ENCODE peak calls at places on chromosome 10, in ten cellular contexts. One of them, this sample, is unnamed.

GRCh38 chr10:44024351-44025116 is 360.4 kb downstream of the CXCL12 start:
- DNase-seq in choroid plexus epithelial cell: no peak
- DNase-seq in A549: no peak
- DNase-seq in epithelial cell of esophagus: no peak
- DNase-seq in tibial nerve: no peak
- DNase-seq in nephron progenitor cell: no peak
- DNase-seq in tibial artery: no peak
- DNase-seq in psoas muscle: no peak
- DNase-seq in upper lobe of left lung: no peak
- DNase-seq in progenitor cell of endocrine pancreas: no peak
- DNase-seq in this sample: no peak

GRCh38 chr10:100998183-100998990 is 1.2 kb upstream of the LZTS2 start:
- DNase-seq in A549: peak; percentile 90
- DNase-seq in upper lobe of left lung: peak; percentile 85
- DNase-seq in progenitor cell of endocrine pancreas: no peak
- DNase-seq in nephron progenitor cell: peak; percentile 77
- DNase-seq in tibial nerve: peak; percentile 79
- DNase-seq in tibial artery: peak; percentile 94
- DNase-seq in choroid plexus epithelial cell: peak; percentile 82
- DNase-seq in epithelial cell of esophagus: peak; percentile 69
- DNase-seq in psoas muscle: peak; percentile 92
- DNase-seq in this sample: peak; percentile 72

GRCh38 chr10:47175181-47176080 is 124.6 kb upstream of the GDF10 start:
- DNase-seq in epithelial cell of esophagus: no peak
- DNase-seq in tibial nerve: no peak
- DNase-seq in A549: no peak
- DNase-seq in choroid plexus epithelial cell: no peak
- DNase-seq in tibial artery: peak; percentile 58
- DNase-seq in psoas muscle: no peak
- DNase-seq in nephron progenitor cell: peak; percentile 39
- DNase-seq in upper lobe of left lung: peak; percentile 12
- DNase-seq in progenitor cell of endocrine pancreas: no peak
- DNase-seq in this sample: no peak

GRCh38 chr10:100141446-100142087 is 44.3 kb downstream of the ERLIN1 start:
- DNase-seq in tibial artery: no peak
- DNase-seq in progenitor cell of endocrine pancreas: no peak
- DNase-seq in upper lobe of left lung: no peak
- DNase-seq in nephron progenitor cell: no peak
- DNase-seq in A549: no peak
- DNase-seq in tibial nerve: no peak
- DNase-seq in choroid plexus epithelial cell: no peak
- DNase-seq in epithelial cell of esophagus: no peak
- DNase-seq in psoas muscle: no peak
- DNase-seq in this sample: no peak

GRCh38 chr10:129397198-129397974 is 69.7 kb upstream of the MGMT start:
- DNase-seq in tibial nerve: no peak
- DNase-seq in tibial artery: no peak
- DNase-seq in A549: no peak
- DNase-seq in progenitor cell of endocrine pancreas: no peak
- DNase-seq in nephron progenitor cell: no peak
- DNase-seq in epithelial cell of esophagus: no peak
- DNase-seq in upper lobe of left lung: no peak
- DNase-seq in psoas muscle: no peak
- DNase-seq in choroid plexus epithelial cell: no peak
- DNase-seq in this sample: no peak

GRCh38 chr10:13420532-13421307 is 72.6 kb upstream of the SEPHS1 start:
- DNase-seq in A549: no peak
- DNase-seq in tibial artery: no peak
- DNase-seq in epithelial cell of esophagus: no peak
- DNase-seq in choroid plexus epithelial cell: no peak
- DNase-seq in nephron progenitor cell: no peak
- DNase-seq in progenitor cell of endocrine pancreas: no peak
- DNase-seq in psoas muscle: no peak
- DNase-seq in tibial nerve: no peak
- DNase-seq in upper lobe of left lung: no peak
- DNase-seq in this sample: no peak

GRCh38 chr10:58919927-58920654 is 256.4 kb upstream of the PHYHIPL start:
- DNase-seq in progenitor cell of endocrine pancreas: no peak
- DNase-seq in epithelial cell of esophagus: peak; percentile 94
- DNase-seq in choroid plexus epithelial cell: peak; percentile 96
- DNase-seq in psoas muscle: no peak
- DNase-seq in upper lobe of left lung: no peak
- DNase-seq in tibial artery: no peak
- DNase-seq in A549: peak; percentile 68
- DNase-seq in tibial nerve: no peak
- DNase-seq in nephron progenitor cell: no peak
- DNase-seq in this sample: no peak

GRCh38 chr10:60629332-60629731 is 148.9 kb upstream of the CDK1 start:
- DNase-seq in upper lobe of left lung: no peak
- DNase-seq in nephron progenitor cell: no peak
- DNase-seq in progenitor cell of endocrine pancreas: no peak
- DNase-seq in psoas muscle: no peak
- DNase-seq in epithelial cell of esophagus: no peak
- DNase-seq in A549: no peak
- DNase-seq in choroid plexus epithelial cell: no peak
- DNase-seq in tibial artery: no peak
- DNase-seq in tibial nerve: no peak
- DNase-seq in this sample: no peak

GRCh38 chr10:120432209-120432608 is 24.8 kb upstream of the PLPP4 start:
- DNase-seq in progenitor cell of endocrine pancreas: no peak
- DNase-seq in nephron progenitor cell: no peak
- DNase-seq in tibial nerve: no peak
- DNase-seq in epithelial cell of esophagus: no peak
- DNase-seq in tibial artery: no peak
- DNase-seq in psoas muscle: no peak
- DNase-seq in upper lobe of left lung: no peak
- DNase-seq in choroid plexus epithelial cell: peak; percentile 47
- DNase-seq in A549: no peak
- DNase-seq in this sample: no peak

GRCh38 chr10:77578583-77579227 is 58.9 kb downstream of the KCNMA1 start:
- DNase-seq in psoas muscle: no peak
- DNase-seq in nephron progenitor cell: no peak
- DNase-seq in tibial nerve: no peak
- DNase-seq in choroid plexus epithelial cell: peak; percentile 31
- DNase-seq in tibial artery: no peak
- DNase-seq in epithelial cell of esophagus: peak; percentile 82
- DNase-seq in upper lobe of left lung: no peak
- DNase-seq in A549: peak; percentile 59
- DNase-seq in progenitor cell of endocrine pancreas: no peak
- DNase-seq in this sample: no peak

GRCh38 chr10:48285710-48286109 is 11.2 kb upstream of the FRMPD2 start:
- DNase-seq in nephron progenitor cell: peak; percentile 27
- DNase-seq in choroid plexus epithelial cell: no peak
- DNase-seq in upper lobe of left lung: no peak
- DNase-seq in tibial artery: no peak
- DNase-seq in tibial nerve: no peak
- DNase-seq in progenitor cell of endocrine pancreas: no peak
- DNase-seq in A549: no peak
- DNase-seq in epithelial cell of esophagus: no peak
- DNase-seq in psoas muscle: no peak
- DNase-seq in this sample: peak; percentile 39

GRCh38 chr10:19412531-19412930 is 363.9 kb downstream of the MALRD1 start:
- DNase-seq in upper lobe of left lung: no peak
- DNase-seq in tibial artery: no peak
- DNase-seq in choroid plexus epithelial cell: peak; percentile 77
- DNase-seq in A549: no peak
- DNase-seq in epithelial cell of esophagus: peak; percentile 50
- DNase-seq in progenitor cell of endocrine pancreas: no peak
- DNase-seq in nephron progenitor cell: peak; percentile 8
- DNase-seq in psoas muscle: no peak
- DNase-seq in tibial nerve: peak; percentile 21
- DNase-seq in this sample: no peak
- TF ChIP-seq CTCF in upper lobe of left lung: peak; percentile 19
- TF ChIP-seq CTCF in tibial artery: peak; percentile 79
- TF ChIP-seq CTCF in choroid plexus epithelial cell: peak; percentile 71
- TF ChIP-seq CTCF in A549: peak; percentile 7
- TF ChIP-seq CTCF in epithelial cell of esophagus: peak; percentile 45
- TF ChIP-seq CTCF in progenitor cell of endocrine pancreas: peak; percentile 52
- TF ChIP-seq CTCF in nephron progenitor cell: peak; percentile 56
- TF ChIP-seq CTCF in psoas muscle: peak; percentile 49
- TF ChIP-seq CTCF in tibial nerve: peak; percentile 17
- TF ChIP-seq CTCF in this sample: peak; percentile 28

DNA sequence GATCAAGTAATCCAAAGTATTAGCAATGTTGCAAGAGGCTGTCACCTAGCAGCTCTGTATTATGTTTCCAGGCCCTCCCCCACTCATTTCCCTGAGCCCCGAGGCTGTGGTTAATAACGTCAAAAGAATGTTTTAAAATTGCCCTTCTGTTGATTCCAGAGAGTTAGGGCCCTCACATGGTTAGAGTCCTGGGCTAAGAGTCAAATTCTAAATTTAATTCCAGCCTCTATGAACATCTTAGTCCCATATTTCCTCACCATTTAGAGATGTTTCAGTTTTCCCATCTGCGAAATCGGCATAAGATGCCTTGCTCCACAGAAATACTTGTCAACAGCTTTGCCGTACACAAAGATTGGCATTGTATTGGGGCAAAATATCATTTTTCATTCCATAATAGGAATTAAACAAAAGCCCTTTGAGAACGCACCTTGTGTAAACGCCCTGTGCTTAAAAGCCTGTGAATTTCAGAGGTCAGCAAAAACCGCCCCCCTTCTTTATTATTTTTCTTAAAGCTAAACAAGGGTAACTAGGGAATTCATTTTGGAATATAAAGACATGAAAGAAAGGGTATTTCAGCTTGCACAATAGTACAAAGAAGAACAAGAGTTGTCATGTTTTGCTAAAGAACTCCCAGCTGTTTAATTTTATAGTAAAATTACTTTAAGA is 135.8 kb downstream of the ARID5B start:
- DNase-seq in epithelial cell of esophagus: peak; percentile 76
- DNase-seq in progenitor cell of endocrine pancreas: no peak
- DNase-seq in A549: no peak
- DNase-seq in tibial artery: no peak
- DNase-seq in upper lobe of left lung: no peak
- DNase-seq in psoas muscle: no peak
- DNase-seq in nephron progenitor cell: no peak
- DNase-seq in tibial nerve: no peak
- DNase-seq in choroid plexus epithelial cell: peak; percentile 88
- DNase-seq in this sample: no peak
- TF ChIP-seq CTCF in epithelial cell of esophagus: no peak
- TF ChIP-seq CTCF in progenitor cell of endocrine pancreas: no peak
- TF ChIP-seq CTCF in A549: no peak
- TF ChIP-seq CTCF in tibial artery: no peak
- TF ChIP-seq CTCF in upper lobe of left lung: no peak
- TF ChIP-seq CTCF in psoas muscle: no peak
- TF ChIP-seq CTCF in nephron progenitor cell: no peak
- TF ChIP-seq CTCF in tibial nerve: no peak
- TF ChIP-seq CTCF in choroid plexus epithelial cell: no peak
- TF ChIP-seq CTCF in this sample: no peak

GRCh38 chr10:124388823-124389612 is 29.7 kb downstream of the OAT start:
- DNase-seq in tibial nerve: peak; percentile 72
- DNase-seq in progenitor cell of endocrine pancreas: peak; percentile 94
- DNase-seq in epithelial cell of esophagus: peak; percentile 81
- DNase-seq in nephron progenitor cell: peak; percentile 98
- DNase-seq in tibial artery: peak; percentile 93
- DNase-seq in A549: peak; percentile 88
- DNase-seq in upper lobe of left lung: peak; percentile 92
- DNase-seq in psoas muscle: peak; percentile 95
- DNase-seq in choroid plexus epithelial cell: peak; percentile 84
- DNase-seq in this sample: peak; percentile 99

GRCh38 chr10:124387078-124387874 is 31.4 kb downstream of the OAT start:
- DNase-seq in choroid plexus epithelial cell: no peak
- DNase-seq in upper lobe of left lung: no peak
- DNase-seq in epithelial cell of esophagus: no peak
- DNase-seq in A549: peak; percentile 63
- DNase-seq in progenitor cell of endocrine pancreas: no peak
- DNase-seq in psoas muscle: no peak
- DNase-seq in tibial artery: peak; percentile 47
- DNase-seq in tibial nerve: no peak
- DNase-seq in nephron progenitor cell: no peak
- DNase-seq in this sample: no peak

GRCh38 chr10:124390788-124391187 is 27.9 kb downstream of the OAT start:
- DNase-seq in epithelial cell of esophagus: no peak
- DNase-seq in choroid plexus epithelial cell: no peak
- DNase-seq in progenitor cell of endocrine pancreas: no peak
- DNase-seq in A549: no peak
- DNase-seq in nephron progenitor cell: no peak
- DNase-seq in upper lobe of left lung: no peak
- DNase-seq in psoas muscle: no peak
- DNase-seq in tibial nerve: no peak
- DNase-seq in tibial artery: no peak
- DNase-seq in this sample: no peak

GRCh38 chr10:124388476-124388822 is 30.3 kb downstream of the OAT start:
- DNase-seq in psoas muscle: no peak
- DNase-seq in tibial artery: peak; percentile 69
- DNase-seq in nephron progenitor cell: no peak
- DNase-seq in A549: no peak
- DNase-seq in choroid plexus epithelial cell: no peak
- DNase-seq in progenitor cell of endocrine pancreas: no peak
- DNase-seq in tibial nerve: no peak
- DNase-seq in upper lobe of left lung: no peak
- DNase-seq in epithelial cell of esophagus: no peak
- DNase-seq in this sample: no peak

GRCh38 chr10:124389613-124390361 is 28.9 kb downstream of the OAT start:
- DNase-seq in A549: no peak
- DNase-seq in nephron progenitor cell: no peak
- DNase-seq in psoas muscle: no peak
- DNase-seq in choroid plexus epithelial cell: no peak
- DNase-seq in tibial artery: no peak
- DNase-seq in upper lobe of left lung: peak; percentile 20
- DNase-seq in epithelial cell of esophagus: no peak
- DNase-seq in tibial nerve: no peak
- DNase-seq in progenitor cell of endocrine pancreas: no peak
- DNase-seq in this sample: no peak
- TF ChIP-seq CTCF in A549: peak; percentile 35
- TF ChIP-seq CTCF in nephron progenitor cell: no peak
- TF ChIP-seq CTCF in psoas muscle: no peak
- TF ChIP-seq CTCF in choroid plexus epithelial cell: no peak
- TF ChIP-seq CTCF in tibial artery: no peak
- TF ChIP-seq CTCF in upper lobe of left lung: no peak
- TF ChIP-seq CTCF in epithelial cell of esophagus: no peak
- TF ChIP-seq CTCF in tibial nerve: no peak
- TF ChIP-seq CTCF in progenitor cell of endocrine pancreas: no peak
- TF ChIP-seq CTCF in this sample: no peak

DNA sequence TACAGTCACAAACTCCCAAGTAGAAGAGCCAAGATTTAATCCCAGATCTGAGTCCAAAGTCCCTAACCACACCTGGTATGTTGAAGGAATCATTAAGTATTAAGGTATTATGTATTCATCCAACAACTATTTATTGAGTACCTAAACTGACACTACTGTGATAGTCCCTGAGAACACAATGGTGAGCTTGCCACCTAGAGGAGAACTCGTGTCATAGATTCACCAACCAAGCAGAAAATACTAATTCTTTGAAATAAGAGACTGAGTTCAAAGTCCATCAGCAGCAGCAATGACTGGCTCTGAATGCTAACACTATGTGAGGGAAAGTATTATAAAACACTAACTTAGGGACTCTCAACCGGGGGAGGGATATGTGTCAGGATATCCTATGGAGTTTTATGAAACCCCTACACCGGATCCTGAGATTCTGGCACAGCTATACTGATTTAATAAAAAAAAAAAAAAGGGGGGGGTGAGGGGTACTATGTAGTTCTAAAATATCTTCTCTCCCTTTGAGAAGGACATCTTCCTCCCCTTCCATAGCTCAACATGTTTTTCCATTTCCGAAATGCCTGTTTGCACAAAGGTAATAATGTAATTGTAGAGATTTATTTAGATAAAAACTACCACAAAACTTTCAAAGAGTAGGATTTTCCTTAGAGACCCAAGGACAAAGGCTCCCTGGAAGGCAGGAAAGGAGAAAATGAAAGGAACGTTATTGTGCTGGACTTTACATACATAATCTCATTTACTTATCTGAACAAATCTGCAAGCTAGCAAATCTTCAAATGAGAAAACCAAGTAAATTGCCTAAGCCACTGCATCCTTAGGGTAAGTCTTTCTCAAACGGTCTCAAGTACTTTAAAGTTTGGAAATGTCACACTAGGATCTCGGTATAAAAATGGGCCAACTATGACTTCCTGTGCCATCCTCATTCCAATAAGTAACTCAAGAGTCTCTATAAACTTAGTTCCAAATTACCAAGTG is 1.5 kb downstream of the NCOA4 start:
- DNase-seq in A549: peak; percentile 66
- DNase-seq in epithelial cell of esophagus: peak; percentile 81
- DNase-seq in psoas muscle: no peak
- DNase-seq in upper lobe of left lung: peak; percentile 39
- DNase-seq in choroid plexus epithelial cell: peak; percentile 89
- DNase-seq in nephron progenitor cell: no peak
- DNase-seq in tibial artery: no peak
- DNase-seq in progenitor cell of endocrine pancreas: no peak
- DNase-seq in tibial nerve: peak; percentile 18
- DNase-seq in this sample: peak; percentile 63
- TF ChIP-seq CTCF in A549: peak; percentile 73
- TF ChIP-seq CTCF in epithelial cell of esophagus: peak; percentile 80
- TF ChIP-seq CTCF in psoas muscle: peak; percentile 67
- TF ChIP-seq CTCF in upper lobe of left lung: peak; percentile 65
- TF ChIP-seq CTCF in choroid plexus epithelial cell: peak; percentile 76
- TF ChIP-seq CTCF in nephron progenitor cell: peak; percentile 66
- TF ChIP-seq CTCF in tibial artery: peak; percentile 45
- TF ChIP-seq CTCF in progenitor cell of endocrine pancreas: peak; percentile 76
- TF ChIP-seq CTCF in tibial nerve: peak; percentile 46
- TF ChIP-seq CTCF in this sample: peak; percentile 59